ENCODE peak calls at places on chromosomes 3 and 15, in four cellular contexts. J, F, B and T are unnamed samples.

GRCh38 chr3:196968233-196969000 is at the start of gene PIGZ:
- DNase-seq in J (peak), F (no peak), B (no peak), T (peak)

GRCh38 chr3:124174910-124175874 is 183.3 kb upstream of the ROPN1 start:
- DNase-seq in J (no peak), F (no peak), B (no peak), T (no peak)

GRCh38 chr15:90349072-90349471 is 3.0 kb upstream of the ZNF774 start:
- DNase-seq in J (no peak), F (no peak), B (no peak), T (no peak)

GRCh38 chr15:51046799-51047449 is 47.8 kb downstream of the TNFAIP8L3 start:
- DNase-seq in J (no peak), F (no peak), B (peak), T (peak)

GRCh38 chr3:125478321-125478720 is 41.7 kb downstream of the SNX4 start:
- DNase-seq in J (no peak), F (no peak), B (no peak), T (no peak)

GRCh38 chr3:32109256-32109655 is 2.8 kb downstream of the GPD1L start:
- DNase-seq in J (no peak), F (peak), B (peak), T (peak)

GRCh38 chr3:28860307-28860706 is 420.6 kb upstream of the RBMS3 start:
- DNase-seq in J (no peak), F (no peak), B (no peak), T (no peak)

GRCh38 chr15:43930079-43930478 is 103.3 kb downstream of the WDR76 start:
- DNase-seq in J (no peak), F (no peak), B (no peak), T (no peak)